ENCODE peak calls at places on chromosomes 6 and 20, in ten cellular contexts. B is HCT116, G is PC-3, J is endodermal cell, W is neural progenitor cell, R is sigmoid colon, A is lower lobe of right lung, U is tibial artery, E is WERI-Rb-1, F is left lung. Q is an unnamed sample. For H3K36me3, the result is how much of the 10 kb centered on the place peaks cover.

GRCh38 chr6:1850581-1851157 is 241.0 kb downstream of the FOXC1 start:
- DNase-seq in B (no peak), G (no peak), J (no peak), W (no peak), R (no peak), A (no peak), U (no peak), E (no peak), F (no peak), Q (no peak)

GRCh38 chr6:119678961-119679360 is 329.4 kb upstream of the MAN1A1 start:
- DNase-seq in B (no peak), G (no peak), J (no peak), W (no peak), R (no peak), A (no peak), U (no peak), E (no peak), F (no peak), Q (no peak)

GRCh38 chr6:113994934-113995342 is 24.0 kb upstream of the HDAC2 start:
- DNase-seq in B (peak), G (peak), J (peak), W (peak), R (no peak), A (no peak), U (no peak), E (peak), F (no peak), Q (peak)

GRCh38 chr6:101458341-101458740 is 64.8 kb downstream of the GRIK2 start:
- DNase-seq in B (peak), G (no peak), J (no peak), W (peak), R (no peak), A (no peak), U (no peak), E (no peak), F (no peak), Q (no peak)

GRCh38 chr20:25987073-25987927 is 290.6 kb upstream of the ZNF337 start:
- DNase-seq in B (no peak), G (no peak), J (peak), W (peak), R (no peak), A (peak), U (peak), E (no peak), F (peak), Q (no peak)

GRCh38 chr6:125765944-125766343 is 16.5 kb downstream of the HEY2 start:
- DNase-seq in B (no peak), G (no peak), J (no peak), W (no peak), R (no peak), A (no peak), U (no peak), E (no peak), F (no peak), Q (no peak)

GRCh38 chr20:63955846-63956663 is at the start of gene UCKL1:
- DNase-seq in B (peak), G (peak), J (peak), W (peak), R (peak), A (peak), U (peak), E (peak), F (peak), Q (no peak)

GRCh38 chr20:58714340-58714922 is 21.8 kb downstream of the NPEPL1 start:
- DNase-seq in B (no peak), G (no peak), J (peak), W (no peak), R (no peak), A (no peak), U (peak), E (no peak), F (peak), Q (no peak)

GRCh38 chr6:158609455-158610155 is 34.9 kb downstream of the DYNLT1 start:
- DNase-seq in B (no peak), G (no peak), J (peak), W (no peak), R (no peak), A (no peak), U (peak), E (no peak), F (no peak), Q (no peak)

GRCh38 chr6:4682431-4683159 is 93.6 kb upstream of the CDYL start:
- DNase-seq in B (no peak), G (no peak), J (no peak), W (no peak), R (no peak), A (no peak), U (no peak), E (no peak), F (no peak), Q (no peak)

GRCh38 chr20:31698803-31699718 is 23.6 kb downstream of the BCL2L1 start:
- DNase-seq in B (peak), G (peak), J (peak), W (no peak), R (peak), A (peak), U (peak), E (peak), F (no peak), Q (no peak)

GRCh38 chr6:156953478-156954146 is 176.4 kb downstream of the ARID1B start:
- DNase-seq in B (peak), G (peak), J (no peak), W (peak), R (no peak), A (no peak), U (no peak), E (no peak), F (no peak), Q (peak)

GRCh38 chr20:35006531-35006971 is 50.9 kb downstream of the MYH7B start:
- DNase-seq in B (no peak), G (no peak), J (no peak), W (no peak), R (peak), A (no peak), U (peak), E (no peak), F (peak), Q (no peak)

GRCh38 chr6:165701564-165702354 is 38.7 kb upstream of the PDE10A start:
- DNase-seq in B (no peak), G (no peak), J (no peak), W (no peak), R (no peak), A (no peak), U (no peak), E (no peak), F (no peak), Q (no peak)

GRCh38 chr6:71222676-71223075 is 65.9 kb upstream of the OGFRL1 start:
- DNase-seq in B (no peak), G (peak), J (no peak), W (no peak), R (no peak), A (no peak), U (no peak), E (no peak), F (no peak), Q (no peak)

GRCh38 chr6:69064226-69064625 is 429.1 kb downstream of the ADGRB3 start:
- DNase-seq in B (no peak), G (no peak), J (no peak), W (no peak), R (no peak), A (no peak), U (no peak), E (no peak), F (no peak), Q (no peak)

GRCh38 chr6:136191606-136192005 is 58.5 kb downstream of the MTFR2 start:
- DNase-seq in B (no peak), G (no peak), J (no peak), W (no peak), R (no peak), A (no peak), U (no peak), E (no peak), F (peak), Q (no peak)

GRCh38 chr6:170394980-170395379 is 88.4 kb downstream of the FAM120B start:
- DNase-seq in B (no peak), G (no peak), J (no peak), W (no peak), R (no peak), A (no peak), U (no peak), E (no peak), F (no peak), Q (no peak)

GRCh38 chr6:170388113-170388512 is 81.6 kb downstream of the FAM120B start:
- DNase-seq in B (no peak), G (no peak), J (no peak), W (no peak), R (no peak), A (no peak), U (no peak), E (no peak), F (no peak), Q (no peak)

GRCh38 chr6:170393033-170393432 is 86.5 kb downstream of the FAM120B start:
- DNase-seq in B (no peak), G (no peak), J (no peak), W (no peak), R (no peak), A (no peak), U (no peak), E (no peak), F (no peak), Q (no peak)

DNA sequence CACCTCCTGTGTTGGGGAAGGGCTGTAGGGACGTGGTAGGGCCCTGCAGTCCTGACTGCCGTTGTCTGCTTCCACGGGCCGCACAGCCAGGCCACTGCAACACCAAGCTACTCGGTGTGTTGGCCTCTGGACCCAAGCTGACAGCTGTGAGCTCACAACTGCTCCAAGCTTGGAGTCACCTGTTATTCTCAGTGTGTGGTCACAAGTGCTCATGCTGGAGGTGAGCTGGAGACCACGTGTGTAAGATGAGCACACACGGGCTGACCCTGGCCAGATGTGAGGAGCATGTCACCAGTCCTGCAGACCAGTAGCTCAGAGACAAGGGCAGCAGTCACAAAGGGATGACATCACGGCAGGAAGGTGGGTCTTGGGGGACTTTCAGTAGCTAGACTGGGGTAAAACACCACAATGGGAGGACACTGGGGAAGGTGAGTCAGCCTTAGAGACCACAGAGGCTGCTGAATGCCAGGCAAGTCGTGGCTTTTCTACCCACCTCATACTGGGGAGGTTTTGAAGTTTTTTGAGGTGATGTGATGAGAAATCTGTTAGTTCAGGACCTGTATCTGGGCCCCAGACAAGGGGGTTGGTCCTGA is 87.3 kb downstream of the FAM120B start:
- DNase-seq in B (no peak), G (no peak), J (no peak), W (no peak), R (no peak), A (no peak), U (no peak), E (no peak), F (no peak), Q (no peak)
- H3K36me3 ChIP-seq in B (under half), G (under half), J (under half), W (under half), R (half or more), A (half or more), U (half or more), E (under half), F (under half), Q (under half)

GRCh38 chr6:106220485-106220884 is 105.1 kb downstream of the ATG5 start:
- DNase-seq in B (no peak), G (no peak), J (no peak), W (no peak), R (no peak), A (no peak), U (no peak), E (no peak), F (no peak), Q (no peak)

GRCh38 chr6:106227612-106228507 is 97.7 kb downstream of the ATG5 start:
- DNase-seq in B (no peak), G (no peak), J (no peak), W (no peak), R (no peak), A (no peak), U (no peak), E (no peak), F (no peak), Q (no peak)

GRCh38 chr6:106226676-106227075 is 98.9 kb downstream of the ATG5 start:
- DNase-seq in B (no peak), G (no peak), J (no peak), W (no peak), R (no peak), A (no peak), U (no peak), E (no peak), F (no peak), Q (no peak)

GRCh38 chr6:106225581-106225980 is 100.0 kb downstream of the ATG5 start:
- DNase-seq in B (no peak), G (peak), J (no peak), W (no peak), R (no peak), A (no peak), U (no peak), E (no peak), F (no peak), Q (no peak)

GRCh38 chr6:106223300-106223930 is 102.1 kb downstream of the ATG5 start:
- DNase-seq in B (peak), G (peak), J (peak), W (peak), R (no peak), A (no peak), U (no peak), E (peak), F (no peak), Q (no peak)
- TF ChIP-seq CTCF in B (peak), G (peak), J (peak), W (peak), R (peak), A (peak), U (no peak), E (peak), F (peak), Q (peak)

GRCh38 chr6:35637911-35638310 is 50.8 kb downstream of the FKBP5 start:
- DNase-seq in B (no peak), G (no peak), J (no peak), W (no peak), R (no peak), A (no peak), U (no peak), E (no peak), F (no peak), Q (no peak)
- H3K36me3 ChIP-seq in B (under half), G (under half), J (under half), W (under half), R (half or more), A (half or more), U (half or more), E (half or more), F (under half), Q (under half)

GRCh38 chr6:82589509-82590206 is 226.0 kb downstream of the TPBG start:
- DNase-seq in B (peak), G (peak), J (peak), W (peak), R (no peak), A (no peak), U (no peak), E (peak), F (no peak), Q (no peak)
- TF ChIP-seq CTCF in B (peak), G (peak), J (peak), W (peak), R (no peak), A (no peak), U (no peak), E (peak), F (no peak), Q (peak)

DNA sequence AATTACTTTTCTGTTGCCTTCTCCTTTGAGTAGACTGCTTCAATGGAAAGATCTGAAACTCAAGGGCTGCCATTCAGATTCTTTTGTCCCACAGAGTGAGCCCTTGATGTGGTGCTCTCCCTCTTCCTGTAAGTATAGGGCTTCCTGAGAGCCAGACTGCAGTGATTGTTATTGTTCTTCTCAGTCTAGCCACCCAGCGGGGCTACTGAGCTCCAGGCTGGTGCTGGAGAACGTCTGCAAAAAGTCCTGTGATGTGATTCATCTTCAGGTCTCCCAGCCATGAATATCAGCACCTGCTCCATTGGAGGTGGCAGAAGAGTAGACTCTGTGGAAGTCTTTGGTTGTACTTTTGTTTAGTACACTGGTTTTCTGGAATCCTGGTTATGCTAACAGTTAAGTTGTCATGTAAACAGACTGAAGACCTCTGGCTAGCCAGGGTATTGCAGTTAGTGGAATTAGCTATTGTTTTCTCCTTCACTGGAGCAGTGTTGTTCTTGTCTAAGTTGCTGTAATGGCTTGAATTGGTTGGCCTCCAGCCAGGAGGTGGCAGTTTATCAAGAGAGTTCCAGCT is 240.9 kb downstream of the COL12A1 start:
- DNase-seq in B (no peak), G (no peak), J (peak), W (no peak), R (no peak), A (no peak), U (no peak), E (no peak), F (no peak), Q (no peak)
- H3K36me3 ChIP-seq in B (under half), G (under half), J (under half), W (under half), R (under half), A (under half), U (under half), E (under half), F (under half), Q (under half)

GRCh38 chr20:50295762-50296449 is 105.3 kb downstream of the CEBPB start:
- DNase-seq in B (no peak), G (no peak), J (no peak), W (no peak), R (peak), A (no peak), U (no peak), E (no peak), F (peak), Q (no peak)
- TF ChIP-seq CTCF in B (no peak), G (no peak), J (no peak), W (no peak), R (no peak), A (no peak), U (no peak), E (no peak), F (no peak), Q (no peak)

GRCh38 chr20:2654831-2655230 is 2.4 kb downstream of the NOP56 start:
- DNase-seq in B (no peak), G (no peak), J (no peak), W (no peak), R (no peak), A (no peak), U (peak), E (no peak), F (no peak), Q (no peak)

GRCh38 chr20:2655331-2656116 is 3.1 kb downstream of the NOP56 start:
- DNase-seq in B (no peak), G (no peak), J (no peak), W (no peak), R (no peak), A (no peak), U (peak), E (no peak), F (no peak), Q (no peak)

GRCh38 chr20:2652724-2653510 is 485 bp downstream of the NOP56 start:
- DNase-seq in B (no peak), G (no peak), J (no peak), W (peak), R (no peak), A (peak), U (peak), E (peak), F (no peak), Q (peak)

GRCh38 chr20:2653511-2654383 is 1.3 kb downstream of the NOP56 start:
- DNase-seq in B (no peak), G (no peak), J (peak), W (no peak), R (no peak), A (no peak), U (peak), E (no peak), F (no peak), Q (no peak)

GRCh38 chr20:2654384-2654822 is 2.0 kb downstream of the NOP56 start:
- DNase-seq in B (no peak), G (no peak), J (no peak), W (no peak), R (no peak), A (no peak), U (peak), E (no peak), F (no peak), Q (no peak)
- H3K36me3 ChIP-seq in B (half or more), G (half or more), J (half or more), W (under half), R (half or more), A (half or more), U (under half), E (half or more), F (under half), Q (under half)

GRCh38 chr6:5744497-5744896 is 262.2 kb downstream of the NRN1 start:
- DNase-seq in B (no peak), G (no peak), J (no peak), W (no peak), R (no peak), A (no peak), U (no peak), E (no peak), F (no peak), Q (no peak)

GRCh38 chr6:5747379-5747778 is 259.3 kb downstream of the NRN1 start:
- DNase-seq in B (no peak), G (no peak), J (no peak), W (no peak), R (no peak), A (no peak), U (no peak), E (no peak), F (no peak), Q (no peak)

GRCh38 chr6:5745081-5745480 is 261.6 kb downstream of the NRN1 start:
- DNase-seq in B (no peak), G (no peak), J (no peak), W (no peak), R (no peak), A (no peak), U (no peak), E (no peak), F (no peak), Q (no peak)

GRCh38 chr6:5749016-5749665 is 257.6 kb downstream of the NRN1 start:
- DNase-seq in B (no peak), G (no peak), J (no peak), W (no peak), R (no peak), A (peak), U (no peak), E (no peak), F (no peak), Q (no peak)

DNA sequence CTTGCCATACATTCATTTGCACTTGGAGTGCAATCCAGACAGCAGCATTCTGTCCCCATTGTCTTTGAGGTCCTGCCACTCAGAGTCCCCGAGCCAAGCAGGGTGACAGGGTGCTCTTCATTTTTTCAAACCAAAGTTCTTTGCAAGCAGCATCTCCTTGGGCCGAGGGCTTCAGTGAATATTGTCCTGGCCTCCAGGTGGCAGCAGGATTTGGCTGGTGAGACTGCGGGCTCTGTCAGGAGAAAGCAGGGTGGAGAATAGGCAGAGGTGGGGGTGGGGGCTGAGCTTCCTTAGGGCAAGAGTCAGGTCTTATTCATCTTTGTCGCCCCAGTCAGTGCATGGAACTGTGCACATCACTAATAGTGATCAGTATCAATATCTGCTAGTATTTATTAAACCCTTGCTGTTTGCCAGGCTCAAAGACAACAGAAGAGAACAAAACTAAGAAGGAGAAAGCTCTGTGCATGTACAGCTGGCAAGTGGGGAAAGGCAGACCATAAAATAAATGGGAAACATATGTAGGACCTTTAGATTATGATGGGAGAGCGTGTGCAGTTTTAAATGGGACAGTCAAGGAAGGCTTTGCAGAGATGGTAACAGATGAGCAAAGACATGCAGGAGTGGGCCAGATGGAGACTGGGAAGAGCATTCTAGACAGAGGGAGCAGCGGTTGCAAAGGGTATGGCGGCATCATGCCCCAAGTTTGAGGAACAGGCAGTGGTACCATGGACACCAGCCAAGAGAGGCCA is 260.2 kb downstream of the NRN1 start:
- DNase-seq in B (no peak), G (peak), J (peak), W (peak), R (no peak), A (no peak), U (no peak), E (peak), F (no peak), Q (no peak)
- TF ChIP-seq CTCF in B (peak), G (peak), J (peak), W (peak), R (no peak), A (no peak), U (no peak), E (peak), F (no peak), Q (no peak)

Q was measured in keratinocyte.